ENCODE peak calls at places on chromosomes 16 and 17, in five cellular contexts. X is H1, B is GM12878, R is HepG2, V is K562. L is an unnamed sample.

GRCh38 chr17:81106716-81107115 is 58.6 kb upstream of the PVALEF start:
- DNase-seq in B (no peak), X (no peak), V (no peak), R (no peak), L (no peak)

GRCh38 chr17:80395402-80396151 is 19.4 kb upstream of the ENDOV start:
- DNase-seq in X (no peak), B (no peak), R (no peak), V (no peak), L (no peak)

GRCh38 chr17:77742579-77742978 is 215.9 kb upstream of the TNRC6C start:
- DNase-seq in R (no peak), B (no peak), X (no peak), V (no peak), L (no peak)

GRCh38 chr16:68370921-68371651 is 60.3 kb downstream of the PRMT7 start:
- DNase-seq in V (no peak), X (no peak), R (no peak), B (no peak), L (no peak)

GRCh38 chr16:84508502-84508901 is 4.0 kb upstream of the MEAK7 start:
- DNase-seq in B (no peak), X (no peak), R (no peak), V (no peak), L (no peak)

GRCh38 chr17:13362341-13363122 is 239.2 kb downstream of the HS3ST3A1 start:
- DNase-seq in X (no peak), V (no peak), R (no peak), B (no peak), L (no peak)

GRCh38 chr16:30548392-30549255 is 9.6 kb downstream of the ZNF764 start:
- DNase-seq in V (no peak), R (no peak), B (no peak), X (no peak), L (no peak)

GRCh38 chr16:73113326-73113720 is 65.4 kb upstream of the ZFHX3 start:
- DNase-seq in R (no peak), X (no peak), V (no peak), B (no peak), L (no peak)

GRCh38 chr17:80939151-80940145 is 52.2 kb upstream of the CHMP6 start:
- DNase-seq in X (no peak), B (no peak), V (no peak), R (no peak), L (no peak)

GRCh38 chr17:5501725-5502124 is 15.4 kb downstream of the MIS12 start:
- DNase-seq in B (no peak), V (no peak), R (no peak), X (no peak), L (no peak)

GRCh38 chr16:86928517-86929148 is 350.3 kb downstream of the FOXL1 start:
- DNase-seq in V (no peak), B (no peak), R (no peak), X (no peak), L (no peak)

GRCh38 chr16:17446661-17447060 is 24.1 kb downstream of the XYLT1 start:
- DNase-seq in V (no peak), X (no peak), R (no peak), B (no peak), L (no peak)

GRCh38 chr17:19567216-19568015 is 33.8 kb downstream of the SLC47A1 start:
- DNase-seq in V (no peak), B (no peak), R (no peak), X (no peak), L (no peak)

GRCh38 chr17:29163563-29163962 is 16.6 kb downstream of the MYO18A start:
- DNase-seq in B (no peak), V (no peak), X (no peak), R (no peak), L (no peak)

GRCh38 chr17:51015145-51015558 is 105.5 kb downstream of the SPAG9 start:
- DNase-seq in B (no peak), V (no peak), R (no peak), X (no peak), L (no peak)
- TF ChIP-seq HDAC2 in B (no peak), V (no peak), R (no peak), X (no peak), L (no peak)

DNA sequence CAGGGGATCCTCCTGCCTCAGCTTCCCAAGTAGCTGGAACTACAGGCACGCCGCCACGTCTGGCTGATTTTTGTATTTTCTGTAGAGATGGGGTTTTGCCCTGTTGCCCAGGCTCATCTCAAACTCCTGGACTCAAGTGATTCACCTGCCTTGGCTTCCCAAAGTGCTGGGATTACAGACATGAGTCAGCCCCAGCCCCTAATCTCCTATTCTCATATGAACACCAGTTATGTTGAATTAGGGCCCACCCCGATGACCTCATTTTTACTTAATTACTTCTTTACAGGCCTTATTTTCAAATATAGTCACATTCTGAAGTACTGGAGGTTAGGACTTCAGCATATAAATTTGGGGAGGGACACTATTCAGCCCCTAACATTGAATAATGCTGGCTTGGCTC is 49.2 kb downstream of the ZNRF1 start:
- DNase-seq in X (no peak), R (no peak), B (no peak), V (no peak), L (no peak)
- TF ChIP-seq HDAC2 in X (no peak), R (no peak), B (no peak), V (no peak), L (no peak)

DNA sequence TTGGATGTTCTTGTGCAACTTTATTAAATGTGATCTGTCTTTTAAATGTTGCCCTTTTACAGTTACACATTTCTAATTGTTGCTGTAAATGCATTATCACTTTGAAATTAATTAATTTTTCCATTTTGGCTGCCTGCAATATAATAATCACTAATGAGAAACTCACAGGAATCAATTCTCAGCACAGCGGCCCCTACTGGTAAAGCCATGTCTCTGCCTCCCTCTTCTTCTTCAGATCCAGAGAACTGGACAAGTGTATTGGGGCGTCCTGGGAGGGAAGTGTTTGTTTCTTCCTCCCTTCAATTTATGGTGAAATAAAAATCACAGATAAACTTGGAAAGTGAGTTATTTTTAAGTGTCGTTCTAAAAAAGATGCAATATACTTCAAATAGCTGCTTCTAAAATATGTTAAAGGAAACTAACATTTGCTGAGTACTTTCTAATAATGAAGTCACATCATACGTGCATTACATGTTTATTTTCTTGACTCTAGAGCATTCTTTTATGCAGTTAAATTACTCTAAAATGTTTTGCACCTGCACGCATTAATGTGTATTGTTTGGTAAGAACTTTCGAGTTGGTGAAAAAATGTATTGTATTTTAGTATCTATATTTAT is 338.0 kb downstream of the WWOX start:
- DNase-seq in X (peak), V (peak), R (peak), B (no peak), L (peak)
- TF ChIP-seq HDAC2 in X (no peak), V (no peak), R (no peak), B (no peak), L (no peak)

GRCh38 chr16:4369006-4369766 is 2.5 kb upstream of the VASN start:
- DNase-seq in R (no peak), B (no peak), X (no peak), V (no peak), L (no peak)
- TF ChIP-seq HDAC2 in R (no peak), B (no peak), X (no peak), V (no peak), L (no peak)

GRCh38 chr16:78503501-78504110 is 404.2 kb downstream of the WWOX start:
- DNase-seq in X (no peak), B (no peak), R (peak), V (peak), L (peak)

GRCh38 chr16:78501744-78502143 is 402.3 kb downstream of the WWOX start:
- DNase-seq in B (no peak), X (no peak), R (no peak), V (no peak), L (no peak)

GRCh38 chr16:78500659-78501226 is 401.3 kb downstream of the WWOX start:
- DNase-seq in X (no peak), R (peak), B (no peak), V (no peak), L (no peak)

GRCh38 chr16:78496189-78496588 is 396.7 kb downstream of the WWOX start:
- DNase-seq in B (no peak), V (no peak), X (no peak), R (no peak), L (no peak)

GRCh38 chr16:78499399-78499798 is 399.9 kb downstream of the WWOX start:
- DNase-seq in X (no peak), B (no peak), V (no peak), R (no peak), L (no peak)
- TF ChIP-seq HDAC2 in X (no peak), B (no peak), V (no peak), R (no peak), L (no peak)

GRCh38 chr17:82457071-82457789 is 1.3 kb upstream of the NARF start:
- DNase-seq in V (no peak), R (peak), X (no peak), B (no peak), L (no peak)
- TF ChIP-seq HDAC2 in V (no peak), R (no peak), X (no peak), B (no peak), L (no peak)

DNA sequence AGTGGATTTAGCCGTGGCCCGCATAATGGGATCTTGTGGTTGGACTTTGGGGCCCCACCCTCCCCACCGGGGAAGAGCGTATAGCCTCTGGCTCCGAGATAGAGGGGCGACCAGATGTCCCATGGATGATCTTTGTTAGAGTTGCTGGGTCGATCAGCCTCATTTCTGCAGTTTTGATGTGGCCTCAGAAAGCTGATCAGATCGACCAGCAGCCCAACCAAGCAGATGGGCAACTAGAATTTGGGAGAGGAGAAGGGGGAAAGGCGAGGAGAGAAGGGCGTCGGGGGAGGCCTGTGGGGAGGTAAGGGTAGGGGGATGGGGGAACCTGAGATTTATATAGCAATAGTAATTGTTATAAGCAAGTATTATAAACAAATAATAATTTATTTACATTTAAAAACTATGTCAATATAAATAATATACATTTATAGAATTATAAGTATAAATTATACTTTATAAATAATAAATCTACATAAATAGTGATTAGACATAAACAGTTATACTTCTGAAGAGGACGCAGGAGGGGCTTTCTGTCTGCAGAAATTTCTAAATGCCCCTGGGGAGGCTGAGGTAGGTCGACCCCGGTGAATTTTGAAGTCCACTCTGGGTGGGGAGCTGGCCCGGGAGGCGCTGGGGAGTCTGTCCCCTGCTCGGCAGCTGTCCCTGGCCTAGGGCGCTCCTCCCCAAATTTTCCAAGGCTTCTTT is 136.3 kb downstream of the KCNJ12 start:
- DNase-seq in X (no peak), R (no peak), V (no peak), B (no peak), L (peak)
- TF ChIP-seq HDAC2 in X (no peak), R (no peak), V (no peak), B (no peak), L (no peak)

GRCh38 chr16:405548-406506 is 4.1 kb downstream of the DECR2 start:
- DNase-seq in B (no peak), R (peak), V (peak), X (no peak), L (no peak)
- TF ChIP-seq HDAC2 in B (no peak), R (peak), V (peak), X (no peak), L (no peak)